ENCODE peak calls at places on chromosomes 12 and 14, in seven cellular contexts. M is OCI-LY7, K is IMR-90, T is mammary epithelial cell, N is heart left ventricle, H is left lung, V is cardiac muscle cell. Z is an unnamed sample.

GRCh38 chr12:50338920-50339319 is 55.6 kb upstream of the LIMA1 start:
- DNase-seq in M (no peak), K (no peak), T (no peak), N (no peak), H (no peak), V (no peak), Z (no peak)

GRCh38 chr12:67764946-67765619 is 116.5 kb downstream of the DYRK2 start:
- DNase-seq in M (no peak), K (no peak), T (no peak), N (no peak), H (no peak), V (no peak), Z (no peak)

GRCh38 chr12:51855586-51856428 is 7.3 kb upstream of the FIGNL2 start:
- DNase-seq in M (no peak), K (peak; percentile 21), T (no peak), N (no peak), H (no peak), V (peak; percentile 59), Z (no peak)

GRCh38 chr12:114241973-114242434 is 163.9 kb downstream of the TBX5 start:
- DNase-seq in M (peak; percentile 51), K (no peak), T (no peak), N (no peak), H (no peak), V (no peak), Z (peak; percentile 43)

GRCh38 chr14:21227981-21228380 is 41.3 kb downstream of the HNRNPC start:
- DNase-seq in M (no peak), K (no peak), T (no peak), N (no peak), H (no peak), V (no peak), Z (no peak)

GRCh38 chr12:59937148-59937547 is 341.3 kb downstream of the SLC16A7 start:
- DNase-seq in M (no peak), K (no peak), T (no peak), N (no peak), H (no peak), V (peak; percentile 8), Z (no peak)

GRCh38 chr12:28456934-28457710 is 266.9 kb downstream of the CCDC91 start:
- DNase-seq in M (no peak), K (no peak), T (no peak), N (no peak), H (no peak), V (no peak), Z (no peak)

GRCh38 chr14:28412076-28412475 is 354.5 kb upstream of the FOXG1 start:
- DNase-seq in M (no peak), K (no peak), T (peak; percentile 6), N (no peak), H (no peak), V (no peak), Z (no peak)

GRCh38 chr12:90801776-90802175 is 153.2 kb downstream of the CCER1 start:
- DNase-seq in M (no peak), K (peak; percentile 48), T (peak; percentile 54), N (no peak), H (no peak), V (no peak), Z (no peak)

GRCh38 chr12:93912086-93912733 is 235.0 kb downstream of the CRADD start:
- DNase-seq in M (no peak), K (no peak), T (no peak), N (no peak), H (no peak), V (no peak), Z (no peak)

GRCh38 chr12:68159681-68160304 is at the start of gene IFNG:
- DNase-seq in M (no peak), K (no peak), T (no peak), N (no peak), H (no peak), V (no peak), Z (no peak)

GRCh38 chr12:41361791-41362190 is 173.7 kb downstream of the PDZRN4 start:
- DNase-seq in M (no peak), K (no peak), T (no peak), N (no peak), H (no peak), V (no peak), Z (no peak)

GRCh38 chr12:106138646-106139421 is at the start of gene NUAK1:
- DNase-seq in M (no peak), K (peak; percentile 45), T (peak; percentile 50), N (peak; percentile 92), H (peak; percentile 86), V (peak; percentile 87), Z (no peak)

GRCh38 chr12:123118397-123118945 is 32.4 kb downstream of the PITPNM2 start:
- DNase-seq in M (no peak), K (peak; percentile 78), T (no peak), N (no peak), H (no peak), V (no peak), Z (no peak)

GRCh38 chr14:59271734-59272133 is 83.3 kb downstream of the DAAM1 start:
- DNase-seq in M (no peak), K (peak; percentile 39), T (no peak), N (no peak), H (no peak), V (no peak), Z (no peak)

GRCh38 chr12:124609041-124609984 is 41.9 kb upstream of the NCOR2 start:
- DNase-seq in M (peak; percentile 96), K (peak; percentile 34), T (peak; percentile 82), N (peak; percentile 92), H (peak; percentile 94), V (no peak), Z (peak; percentile 41)

GRCh38 chr12:67483871-67484554 is 164.5 kb upstream of the DYRK2 start:
- DNase-seq in M (no peak), K (no peak), T (peak; percentile 48), N (no peak), H (no peak), V (no peak), Z (peak; percentile 47)

GRCh38 chr14:51962678-51963077 is 26.7 kb upstream of the RTRAF start:
- DNase-seq in M (no peak), K (peak; percentile 20), T (no peak), N (no peak), H (no peak), V (no peak), Z (no peak)

GRCh38 chr14:96363751-96364336 is 518 bp downstream of the GSKIP start:
- DNase-seq in M (peak; percentile 61), K (peak; percentile 31), T (peak; percentile 63), N (peak; percentile 65), H (peak; percentile 75), V (peak; percentile 58), Z (peak; percentile 37)

GRCh38 chr14:32703246-32703645 is 235.4 kb upstream of the NPAS3 start:
- DNase-seq in M (no peak), K (no peak), T (no peak), N (no peak), H (no peak), V (no peak), Z (no peak)

GRCh38 chr14:55373784-55374725 is 37.6 kb downstream of the ATG14 start:
- DNase-seq in M (peak; percentile 5), K (peak; percentile 77), T (peak; percentile 55), N (no peak), H (no peak), V (no peak), Z (peak; percentile 29)

GRCh38 chr14:65002586-65003210 is 16.0 kb downstream of the FNTB start:
- DNase-seq in M (no peak), K (peak; percentile 48), T (no peak), N (no peak), H (no peak), V (no peak), Z (no peak)

GRCh38 chr12:2341051-2341751 is 288.4 kb downstream of the CACNA1C start:
- DNase-seq in M (no peak), K (no peak), T (peak; percentile 8), N (no peak), H (no peak), V (no peak), Z (no peak)

GRCh38 chr12:49808686-49809368 is 19.4 kb downstream of the NCKAP5L start:
- DNase-seq in M (no peak), K (peak; percentile 19), T (no peak), N (peak; percentile 84), H (no peak), V (no peak), Z (no peak)

GRCh38 chr12:8449293-8449944 is 6.3 kb upstream of the CLEC6A start:
- DNase-seq in M (no peak), K (no peak), T (no peak), N (no peak), H (peak; percentile 55), V (no peak), Z (no peak)

GRCh38 chr12:2629051-2629450 is 165.7 kb upstream of the FKBP4 start:
- DNase-seq in M (no peak), K (no peak), T (no peak), N (no peak), H (no peak), V (no peak), Z (no peak)

GRCh38 chr14:70714055-70714550 is 72.4 kb downstream of the TTC9 start:
- DNase-seq in M (peak; percentile 79), K (peak; percentile 63), T (peak; percentile 34), N (no peak), H (no peak), V (peak; percentile 79), Z (peak; percentile 33)

GRCh38 chr12:119843100-119843499 is 34.0 kb downstream of the CIT start:
- DNase-seq in M (no peak), K (peak; percentile 23), T (no peak), N (no peak), H (no peak), V (peak; percentile 10), Z (no peak)

GRCh38 chr12:74539261-74539660 is 1.6 kb downstream of the ATXN7L3B start:
- DNase-seq in M (peak; percentile 2), K (no peak), T (no peak), N (no peak), H (no peak), V (no peak), Z (no peak)

GRCh38 chr12:92146865-92147264 is 1.2 kb upstream of the BTG1 start:
- DNase-seq in M (peak; percentile 48), K (no peak), T (no peak), N (no peak), H (no peak), V (no peak), Z (no peak)
- H3K4me3 ChIP-seq in M (peak overlapping the region; percentile 88), K (peak overlapping the region; percentile 71), T (peak overlapping the region; percentile 80), N (peak overlapping the region; percentile 76), H (peak overlapping the region; percentile 36), V (peak overlapping the region; percentile 86), Z (peak overlapping the region; percentile 73)

DNA sequence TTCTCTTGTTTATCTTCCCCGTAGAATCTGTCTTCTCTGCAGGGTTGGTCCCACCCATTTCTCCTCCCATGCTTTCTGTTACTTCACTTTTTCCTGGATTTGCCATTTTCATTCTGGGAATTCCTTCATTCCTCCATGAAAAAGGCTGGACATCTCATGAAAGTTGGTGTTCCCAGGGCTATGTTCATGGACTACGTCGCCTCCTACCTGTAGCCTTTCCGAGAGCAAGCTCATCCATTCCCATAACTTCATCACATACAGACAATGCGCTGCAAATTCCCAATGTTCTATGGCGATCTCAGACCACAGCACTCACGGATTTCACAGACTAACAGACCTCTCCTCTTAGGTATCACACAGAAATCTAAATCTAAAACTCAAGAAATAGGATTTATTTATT is 217.1 kb downstream of the EXOC5 start:
- DNase-seq in M (no peak), K (no peak), T (no peak), N (no peak), H (no peak), V (no peak), Z (no peak)
- TF ChIP-seq CTCF in M (no peak), K (no peak), T (no peak), N (no peak), H (no peak), V (no peak), Z (no peak)

GRCh38 chr12:32483499-32483898 is 84.1 kb downstream of the FGD4 start:
- DNase-seq in M (peak; percentile 69), K (no peak), T (no peak), N (no peak), H (no peak), V (no peak), Z (no peak)
- H3K4me3 ChIP-seq in M (peak overlapping the region; percentile 57), K (no peak overlapping the region), T (no peak overlapping the region), N (no peak overlapping the region), H (no peak overlapping the region), V (no peak overlapping the region), Z (no peak overlapping the region)

GRCh38 chr12:53268009-53268636 is at the start of gene ESPL1:
- DNase-seq in M (peak; percentile 94), K (peak; percentile 75), T (peak; percentile 83), N (peak; percentile 85), H (peak; percentile 91), V (peak; percentile 82), Z (peak; percentile 74)
- TF ChIP-seq CTCF in M (peak; percentile 83), K (peak; percentile 38), T (peak; percentile 15), N (no peak), H (peak; percentile 35), V (peak; percentile 30), Z (peak; percentile 58)

Z was measured in GM12864.